ENCODE peak calls at places on chromosomes 4 and X, in six cellular contexts. One of them, this sample, is unnamed.

GRCh38 chr4:177118596-177118995 is 191.1 kb upstream of the NEIL3 start:
- DNase-seq in OCI-LY7: no peak
- DNase-seq in hepatocyte: no peak
- DNase-seq in SK-N-SH: peak; percentile 1
- DNase-seq in PC-3: no peak
- DNase-seq in neural progenitor cell: no peak
- DNase-seq in this sample: peak; percentile 95

GRCh38 chr4:11669156-11669555 is 240.5 kb upstream of the HS3ST1 start:
- DNase-seq in OCI-LY7: no peak
- DNase-seq in SK-N-SH: no peak
- DNase-seq in neural progenitor cell: no peak
- DNase-seq in hepatocyte: no peak
- DNase-seq in PC-3: peak; percentile 21
- DNase-seq in this sample: no peak

GRCh38 chr4:21901281-21901680 is 47.3 kb downstream of the KCNIP4 start:
- DNase-seq in OCI-LY7: no peak
- DNase-seq in neural progenitor cell: no peak
- DNase-seq in SK-N-SH: no peak
- DNase-seq in PC-3: peak; percentile 78
- DNase-seq in hepatocyte: no peak
- DNase-seq in this sample: no peak

GRCh38 chr4:181957088-181957487 is 286.1 kb upstream of the TENM3 start:
- DNase-seq in SK-N-SH: no peak
- DNase-seq in neural progenitor cell: no peak
- DNase-seq in PC-3: no peak
- DNase-seq in OCI-LY7: no peak
- DNase-seq in hepatocyte: no peak
- DNase-seq in this sample: peak; percentile 56

GRCh38 chr4:148059617-148060180 is 327.8 kb downstream of the ARHGAP10 start:
- DNase-seq in PC-3: no peak
- DNase-seq in hepatocyte: no peak
- DNase-seq in neural progenitor cell: no peak
- DNase-seq in OCI-LY7: no peak
- DNase-seq in SK-N-SH: no peak
- DNase-seq in this sample: no peak

GRCh38 chr4:156390599-156391296 is 437.1 kb upstream of the CTSO start:
- DNase-seq in PC-3: no peak
- DNase-seq in neural progenitor cell: no peak
- DNase-seq in hepatocyte: no peak
- DNase-seq in SK-N-SH: no peak
- DNase-seq in OCI-LY7: no peak
- DNase-seq in this sample: peak; percentile 72

GRCh38 chr4:147689062-147689461 is 5.1 kb upstream of the PRMT9 start:
- DNase-seq in OCI-LY7: no peak
- DNase-seq in PC-3: no peak
- DNase-seq in hepatocyte: no peak
- DNase-seq in SK-N-SH: no peak
- DNase-seq in neural progenitor cell: no peak
- DNase-seq in this sample: peak; percentile 13

GRCh38 chrX:128800138-128800537 is 723.2 kb downstream of the SMARCA1 start:
- DNase-seq in neural progenitor cell: peak; percentile 21
- DNase-seq in SK-N-SH: peak; percentile 10
- DNase-seq in OCI-LY7: no peak
- DNase-seq in PC-3: no peak
- DNase-seq in hepatocyte: no peak
- DNase-seq in this sample: no peak

GRCh38 chr4:48779095-48779997 is 733 bp downstream of the FRYL start:
- DNase-seq in hepatocyte: peak; percentile 85
- DNase-seq in neural progenitor cell: peak; percentile 83
- DNase-seq in OCI-LY7: peak; percentile 84
- DNase-seq in SK-N-SH: peak; percentile 81
- DNase-seq in PC-3: peak; percentile 39
- DNase-seq in this sample: peak; percentile 83

GRCh38 chr4:138097912-138098600 is 144.1 kb downstream of the SLC7A11 start:
- DNase-seq in SK-N-SH: no peak
- DNase-seq in OCI-LY7: peak; percentile 35
- DNase-seq in PC-3: no peak
- DNase-seq in neural progenitor cell: no peak
- DNase-seq in hepatocyte: no peak
- DNase-seq in this sample: no peak

GRCh38 chrX:56783450-56783831 is 54.4 kb downstream of the NBDY start:
- DNase-seq in neural progenitor cell: peak; percentile 77
- DNase-seq in SK-N-SH: peak; percentile 42
- DNase-seq in OCI-LY7: no peak
- DNase-seq in PC-3: no peak
- DNase-seq in hepatocyte: no peak
- DNase-seq in this sample: no peak

GRCh38 chr4:17283832-17284231 is 228.1 kb downstream of the QDPR start:
- DNase-seq in SK-N-SH: no peak
- DNase-seq in PC-3: no peak
- DNase-seq in OCI-LY7: no peak
- DNase-seq in neural progenitor cell: no peak
- DNase-seq in hepatocyte: no peak
- DNase-seq in this sample: no peak

GRCh38 chr4:188930822-188931221 is 791.6 kb downstream of the TRIML1 start:
- DNase-seq in hepatocyte: no peak
- DNase-seq in neural progenitor cell: peak; percentile 38
- DNase-seq in SK-N-SH: no peak
- DNase-seq in PC-3: no peak
- DNase-seq in OCI-LY7: peak; percentile 1
- DNase-seq in this sample: no peak
- TF ChIP-seq EZH2phosphoT487 in hepatocyte: no peak
- TF ChIP-seq EZH2phosphoT487 in neural progenitor cell: no peak
- TF ChIP-seq EZH2phosphoT487 in SK-N-SH: no peak
- TF ChIP-seq EZH2phosphoT487 in PC-3: no peak
- TF ChIP-seq EZH2phosphoT487 in OCI-LY7: no peak
- TF ChIP-seq EZH2phosphoT487 in this sample: no peak

GRCh38 chr4:107987916-107988762 is 1.6 kb upstream of the HADH start:
- DNase-seq in OCI-LY7: no peak
- DNase-seq in neural progenitor cell: no peak
- DNase-seq in SK-N-SH: no peak
- DNase-seq in PC-3: no peak
- DNase-seq in hepatocyte: no peak
- DNase-seq in this sample: no peak
- H2AFZ ChIP-seq in OCI-LY7: peak overlapping the region; percentile 96
- H2AFZ ChIP-seq in neural progenitor cell: no peak overlapping the region
- H2AFZ ChIP-seq in SK-N-SH: no peak overlapping the region
- H2AFZ ChIP-seq in PC-3: no peak overlapping the region
- H2AFZ ChIP-seq in hepatocyte: no peak overlapping the region
- H2AFZ ChIP-seq in this sample: peak overlapping the region; percentile 96

GRCh38 chr4:122899682-122900081 is 22.7 kb downstream of the NUDT6 start:
- DNase-seq in PC-3: no peak
- DNase-seq in hepatocyte: no peak
- DNase-seq in SK-N-SH: no peak
- DNase-seq in neural progenitor cell: no peak
- DNase-seq in OCI-LY7: no peak
- DNase-seq in this sample: peak; percentile 37

GRCh38 chr4:122894802-122895201 is 27.6 kb downstream of the NUDT6 start:
- DNase-seq in SK-N-SH: peak; percentile 16
- DNase-seq in OCI-LY7: no peak
- DNase-seq in PC-3: no peak
- DNase-seq in neural progenitor cell: no peak
- DNase-seq in hepatocyte: no peak
- DNase-seq in this sample: no peak

GRCh38 chr4:122896270-122896669 is 26.1 kb downstream of the NUDT6 start:
- DNase-seq in neural progenitor cell: no peak
- DNase-seq in OCI-LY7: no peak
- DNase-seq in SK-N-SH: no peak
- DNase-seq in hepatocyte: no peak
- DNase-seq in PC-3: no peak
- DNase-seq in this sample: no peak

GRCh38 chr4:122898370-122899150 is 23.8 kb downstream of the NUDT6 start:
- DNase-seq in PC-3: peak; percentile 94
- DNase-seq in SK-N-SH: no peak
- DNase-seq in hepatocyte: no peak
- DNase-seq in neural progenitor cell: no peak
- DNase-seq in OCI-LY7: no peak
- DNase-seq in this sample: peak; percentile 97

GRCh38 chr4:122895336-122895995 is 26.9 kb downstream of the NUDT6 start:
- DNase-seq in SK-N-SH: peak; percentile 12
- DNase-seq in PC-3: no peak
- DNase-seq in hepatocyte: no peak
- DNase-seq in neural progenitor cell: no peak
- DNase-seq in OCI-LY7: no peak
- DNase-seq in this sample: no peak
- H3K4me1 ChIP-seq in SK-N-SH: peaks cover 47% of the 10 kb centered on the region
- H3K4me1 ChIP-seq in PC-3: peaks cover 42% of the 10 kb centered on the region
- H3K4me1 ChIP-seq in hepatocyte: peaks cover 3% of the 10 kb centered on the region
- H3K4me1 ChIP-seq in neural progenitor cell: no peaks in the 10 kb centered on the region
- H3K4me1 ChIP-seq in OCI-LY7: no peaks in the 10 kb centered on the region
- H3K4me1 ChIP-seq in this sample: peaks cover 81% of the 10 kb centered on the region

DNA sequence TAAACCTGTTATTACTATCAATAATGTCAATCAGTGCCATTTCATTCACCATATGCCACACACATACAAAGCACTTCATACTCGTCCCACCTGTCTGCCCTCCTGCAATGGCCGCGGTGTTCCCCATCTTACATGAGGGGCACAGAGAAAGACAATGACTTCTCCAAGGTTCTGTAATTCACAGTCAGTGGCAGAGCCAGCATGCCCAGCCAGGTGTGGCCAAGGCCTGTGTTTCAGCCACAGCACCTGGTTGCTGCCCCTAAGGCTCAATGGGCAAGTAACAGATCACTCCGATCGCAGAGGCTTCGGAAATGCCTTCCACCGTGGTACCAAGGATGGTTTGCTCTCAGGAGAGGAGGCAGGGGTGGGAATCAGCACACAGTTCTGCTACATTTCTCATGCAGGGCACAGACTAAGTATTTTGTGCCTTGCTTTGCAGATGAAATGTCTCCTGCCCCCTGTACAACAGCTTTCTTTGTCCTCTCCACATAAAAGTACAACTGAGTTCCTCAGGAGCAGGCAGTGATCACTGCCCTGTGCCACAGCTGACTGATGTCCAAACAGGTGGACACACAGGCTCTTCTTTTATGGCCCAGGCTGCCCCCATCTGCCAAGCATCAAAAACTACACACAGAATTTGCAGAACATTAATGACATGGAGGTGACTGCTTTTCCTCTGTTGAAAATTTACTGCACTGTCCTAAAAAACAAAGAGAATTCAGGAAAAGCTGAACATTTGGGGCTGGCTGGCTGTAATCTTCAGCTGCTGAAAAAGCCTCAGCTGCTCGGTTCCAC is 10.8 kb downstream of the AFAP1 start:
- DNase-seq in hepatocyte: no peak
- DNase-seq in neural progenitor cell: peak; percentile 46
- DNase-seq in OCI-LY7: no peak
- DNase-seq in PC-3: no peak
- DNase-seq in SK-N-SH: peak; percentile 66
- DNase-seq in this sample: peak; percentile 50
- TF ChIP-seq EZH2phosphoT487 in hepatocyte: no peak
- TF ChIP-seq EZH2phosphoT487 in neural progenitor cell: no peak
- TF ChIP-seq EZH2phosphoT487 in OCI-LY7: no peak
- TF ChIP-seq EZH2phosphoT487 in PC-3: no peak
- TF ChIP-seq EZH2phosphoT487 in SK-N-SH: no peak
- TF ChIP-seq EZH2phosphoT487 in this sample: no peak

DNA sequence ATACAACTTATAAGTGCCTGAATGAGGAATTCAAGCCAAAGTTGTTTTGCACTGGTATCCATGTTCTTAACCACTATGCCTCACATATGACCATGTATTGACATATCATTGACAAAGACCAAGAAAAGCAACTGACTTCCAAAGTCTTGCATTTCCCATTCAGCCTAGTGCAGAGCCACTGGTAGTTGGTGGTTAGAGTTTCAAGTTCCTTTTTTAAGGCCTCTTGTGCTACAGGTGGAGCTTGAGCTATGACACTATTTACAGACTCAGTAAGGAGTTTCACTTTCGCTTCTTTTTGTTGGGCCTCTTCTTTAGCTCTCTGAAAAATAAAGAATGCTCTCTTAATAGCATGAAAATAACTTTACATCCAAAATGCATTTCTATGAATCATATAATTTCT is 763.0 kb downstream of the DMD start:
- DNase-seq in neural progenitor cell: no peak
- DNase-seq in hepatocyte: no peak
- DNase-seq in SK-N-SH: no peak
- DNase-seq in OCI-LY7: peak; percentile 86
- DNase-seq in PC-3: no peak
- DNase-seq in this sample: no peak
- H2AFZ ChIP-seq in neural progenitor cell: no peak overlapping the region
- H2AFZ ChIP-seq in hepatocyte: no peak overlapping the region
- H2AFZ ChIP-seq in SK-N-SH: peak overlapping the region; percentile 47
- H2AFZ ChIP-seq in OCI-LY7: peak overlapping the region; percentile 76
- H2AFZ ChIP-seq in PC-3: no peak overlapping the region
- H2AFZ ChIP-seq in this sample: no peak overlapping the region

GRCh38 chr4:119300388-119301131 is 21.4 kb downstream of the FABP2 start:
- DNase-seq in SK-N-SH: peak; percentile 87
- DNase-seq in hepatocyte: peak; percentile 97
- DNase-seq in neural progenitor cell: peak; percentile 94
- DNase-seq in OCI-LY7: peak; percentile 93
- DNase-seq in PC-3: peak; percentile 93
- DNase-seq in this sample: peak; percentile 97

GRCh38 chr4:119297795-119298194 is 24.1 kb downstream of the FABP2 start:
- DNase-seq in SK-N-SH: no peak
- DNase-seq in OCI-LY7: no peak
- DNase-seq in PC-3: no peak
- DNase-seq in neural progenitor cell: no peak
- DNase-seq in hepatocyte: no peak
- DNase-seq in this sample: no peak

GRCh38 chr4:119300072-119300387 is 21.9 kb downstream of the FABP2 start:
- DNase-seq in PC-3: peak; percentile 25
- DNase-seq in hepatocyte: peak; percentile 60
- DNase-seq in OCI-LY7: no peak
- DNase-seq in SK-N-SH: peak; percentile 47
- DNase-seq in neural progenitor cell: no peak
- DNase-seq in this sample: peak; percentile 77

GRCh38 chr4:119302073-119302832 is 19.7 kb downstream of the FABP2 start:
- DNase-seq in OCI-LY7: no peak
- DNase-seq in hepatocyte: no peak
- DNase-seq in SK-N-SH: no peak
- DNase-seq in PC-3: peak; percentile 37
- DNase-seq in neural progenitor cell: no peak
- DNase-seq in this sample: no peak

GRCh38 chr4:119299221-119300071 is 22.5 kb downstream of the FABP2 start:
- DNase-seq in OCI-LY7: peak; percentile 62
- DNase-seq in neural progenitor cell: no peak
- DNase-seq in PC-3: peak; percentile 10
- DNase-seq in hepatocyte: peak; percentile 31
- DNase-seq in SK-N-SH: no peak
- DNase-seq in this sample: peak; percentile 46
- H3K4me1 ChIP-seq in OCI-LY7: peaks cover 25% of the 10 kb centered on the region
- H3K4me1 ChIP-seq in neural progenitor cell: no peaks in the 10 kb centered on the region
- H3K4me1 ChIP-seq in PC-3: peaks cover 14% of the 10 kb centered on the region
- H3K4me1 ChIP-seq in hepatocyte: peaks cover 9% of the 10 kb centered on the region
- H3K4me1 ChIP-seq in SK-N-SH: no peaks in the 10 kb centered on the region
- H3K4me1 ChIP-seq in this sample: peaks cover 15% of the 10 kb centered on the region

GRCh38 chr4:186651181-186651603 is 72.5 kb downstream of the FAT1 start:
- DNase-seq in hepatocyte: no peak
- DNase-seq in OCI-LY7: no peak
- DNase-seq in SK-N-SH: no peak
- DNase-seq in PC-3: no peak
- DNase-seq in neural progenitor cell: peak; percentile 25
- DNase-seq in this sample: no peak
- TF ChIP-seq EZH2phosphoT487 in hepatocyte: no peak
- TF ChIP-seq EZH2phosphoT487 in OCI-LY7: no peak
- TF ChIP-seq EZH2phosphoT487 in SK-N-SH: no peak
- TF ChIP-seq EZH2phosphoT487 in PC-3: no peak
- TF ChIP-seq EZH2phosphoT487 in neural progenitor cell: no peak
- TF ChIP-seq EZH2phosphoT487 in this sample: no peak

DNA sequence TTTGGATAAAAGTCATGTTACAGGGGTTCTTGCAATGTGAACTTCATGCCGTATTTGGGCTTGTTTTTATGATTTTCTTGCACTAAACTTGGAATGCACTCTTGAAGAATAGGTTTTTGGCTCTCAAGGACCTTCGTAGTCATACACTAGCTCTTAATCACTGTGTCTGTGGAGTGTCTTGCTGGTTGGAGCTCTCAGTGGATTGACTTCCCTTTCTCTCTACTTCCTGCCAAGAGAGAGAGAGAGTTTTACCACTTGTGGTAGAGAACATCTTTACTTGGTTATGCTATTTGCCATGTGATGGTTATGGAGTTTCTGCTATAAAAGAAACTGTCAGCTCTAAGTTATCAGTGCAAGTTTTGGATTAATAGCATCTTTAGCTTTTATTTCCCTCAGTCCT is 112.4 kb downstream of the BMPR1B start:
- DNase-seq in neural progenitor cell: no peak
- DNase-seq in OCI-LY7: no peak
- DNase-seq in SK-N-SH: no peak
- DNase-seq in PC-3: no peak
- DNase-seq in hepatocyte: no peak
- DNase-seq in this sample: peak; percentile 14
- H2AFZ ChIP-seq in neural progenitor cell: no peak overlapping the region
- H2AFZ ChIP-seq in OCI-LY7: no peak overlapping the region
- H2AFZ ChIP-seq in SK-N-SH: no peak overlapping the region
- H2AFZ ChIP-seq in PC-3: no peak overlapping the region
- H2AFZ ChIP-seq in hepatocyte: no peak overlapping the region
- H2AFZ ChIP-seq in this sample: no peak overlapping the region

This sample was measured in GM23248.